ENCODE peak calls at places on chromosomes 7 and 10, in seven cellular contexts. B, M, R, Y, W, J and F are unnamed samples. For H3K4me1, the result is how much of the 10 kb centered on the place peaks cover.

GRCh38 chr7:96548664-96549063 is 161.0 kb downstream of the SEM1 start:
- DNase-seq in B (no peak), M (peak), R (no peak), Y (no peak), W (no peak), J (no peak), F (no peak)

GRCh38 chr10:73798927-73799563 is 12.4 kb downstream of the NDST2 start:
- DNase-seq in B (no peak), M (no peak), R (no peak), Y (no peak), W (no peak), J (no peak), F (peak)

GRCh38 chr7:142389544-142389943 is 131.7 kb upstream of the PRSS58 start:
- DNase-seq in B (no peak), M (no peak), R (no peak), Y (no peak), W (no peak), J (no peak), F (no peak)

GRCh38 chr10:33193057-33193866 is 141.2 kb downstream of the NRP1 start:
- DNase-seq in B (peak), M (peak), R (peak), Y (peak), W (peak), J (peak), F (peak)

GRCh38 chr10:49410365-49411074 is 14.6 kb upstream of the DRGX start:
- DNase-seq in B (peak), M (no peak), R (no peak), Y (no peak), W (no peak), J (no peak), F (no peak)

GRCh38 chr10:26437637-26438461 is at the start of gene APBB1IP:
- DNase-seq in B (peak), M (no peak), R (peak), Y (peak), W (peak), J (peak), F (peak)

GRCh38 chr10:65751218-65751617 is 1174.6 kb upstream of the LRRTM3 start:
- DNase-seq in B (no peak), M (no peak), R (no peak), Y (no peak), W (no peak), J (no peak), F (no peak)

GRCh38 chr10:110576220-110576619 is 8.7 kb downstream of the SMC3 start:
- DNase-seq in B (no peak), M (no peak), R (no peak), Y (no peak), W (no peak), J (no peak), F (no peak)

GRCh38 chr7:157851501-157852067 is 514.8 kb downstream of the DNAJB6 start:
- DNase-seq in B (peak), M (no peak), R (peak), Y (peak), W (no peak), J (no peak), F (peak)

GRCh38 chr7:75968012-75968411 is 26.4 kb downstream of the TMEM120A start:
- DNase-seq in B (no peak), M (no peak), R (no peak), Y (peak), W (peak), J (no peak), F (peak)

GRCh38 chr10:72095195-72095594 is 6.8 kb upstream of the SPOCK2 start:
- DNase-seq in B (no peak), M (no peak), R (no peak), Y (no peak), W (no peak), J (no peak), F (no peak)

GRCh38 chr10:58741673-58742072 is 229.0 kb downstream of the BICC1 start:
- DNase-seq in B (no peak), M (no peak), R (no peak), Y (no peak), W (no peak), J (no peak), F (no peak)

GRCh38 chr7:7773334-7774308 is 55.2 kb upstream of the RPA3 start:
- DNase-seq in B (no peak), M (no peak), R (no peak), Y (no peak), W (no peak), J (no peak), F (no peak)

GRCh38 chr7:131909151-131909768 is 352.8 kb upstream of the PODXL start:
- DNase-seq in B (no peak), M (no peak), R (no peak), Y (peak), W (no peak), J (no peak), F (no peak)

GRCh38 chr10:34716958-34717357 is 98.1 kb downstream of the PARD3 start:
- DNase-seq in B (no peak), M (no peak), R (no peak), Y (no peak), W (no peak), J (no peak), F (no peak)

GRCh38 chr10:30935078-30935477 is 96.6 kb downstream of the ZNF438 start:
- DNase-seq in B (no peak), M (no peak), R (no peak), Y (no peak), W (no peak), J (no peak), F (no peak)

GRCh38 chr10:102615361-102615760 is 28.9 kb upstream of the TRIM8 start:
- DNase-seq in B (no peak), M (peak), R (peak), Y (no peak), W (no peak), J (no peak), F (no peak)

GRCh38 chr7:149027560-149028345 is 552 bp downstream of the PDIA4 start:
- DNase-seq in B (no peak), M (no peak), R (no peak), Y (peak), W (peak), J (no peak), F (no peak)

GRCh38 chr7:117164578-117164977 is 158.3 kb downstream of the WNT2 start:
- DNase-seq in B (no peak), M (no peak), R (no peak), Y (no peak), W (no peak), J (no peak), F (no peak)

GRCh38 chr7:130063036-130063435 is 7.3 kb upstream of the KLHDC10 start:
- DNase-seq in B (peak), M (peak), R (peak), Y (peak), W (peak), J (no peak), F (peak)

GRCh38 chr7:46452781-46453180 is 531.7 kb upstream of the IGFBP3 start:
- DNase-seq in B (no peak), M (no peak), R (no peak), Y (no peak), W (no peak), J (no peak), F (no peak)

GRCh38 chr7:24319209-24319608 is 35.2 kb downstream of the NPY start:
- DNase-seq in B (no peak), M (no peak), R (no peak), Y (no peak), W (no peak), J (no peak), F (no peak)

GRCh38 chr7:36110584-36110983 is 42.5 kb upstream of the EEPD1 start:
- DNase-seq in B (no peak), M (no peak), R (no peak), Y (no peak), W (no peak), J (no peak), F (no peak)

GRCh38 chr10:131786756-131787605 is 113.8 kb upstream of the PPP2R2D start:
- DNase-seq in B (no peak), M (peak), R (no peak), Y (peak), W (no peak), J (no peak), F (no peak)

GRCh38 chr7:31875424-31875823 is 188.4 kb downstream of the PPP1R17 start:
- DNase-seq in B (no peak), M (peak), R (no peak), Y (peak), W (no peak), J (no peak), F (no peak)

GRCh38 chr7:26399309-26399610 is 107.6 kb downstream of the SNX10 start:
- DNase-seq in B (peak), M (peak), R (peak), Y (no peak), W (no peak), J (peak), F (peak)

GRCh38 chr10:98460837-98461499 is 14.2 kb upstream of the HPS1 start:
- DNase-seq in B (no peak), M (peak), R (no peak), Y (peak), W (peak), J (peak), F (no peak)

GRCh38 chr10:98367626-98368451 is 47.1 kb downstream of the PYROXD2 start:
- DNase-seq in B (no peak), M (no peak), R (no peak), Y (no peak), W (no peak), J (no peak), F (no peak)

GRCh38 chr7:1693419-1693990 is 23.4 kb downstream of the ELFN1 start:
- DNase-seq in B (no peak), M (no peak), R (peak), Y (no peak), W (peak), J (no peak), F (peak)

GRCh38 chr10:15472431-15473400 is 101.6 kb upstream of the FAM171A1 start:
- DNase-seq in B (no peak), M (no peak), R (no peak), Y (no peak), W (no peak), J (peak), F (no peak)
- H3K4me1 ChIP-seq in B (under half), M (under half), R (under half), Y (under half), W (under half), J (under half), F (under half)

DNA sequence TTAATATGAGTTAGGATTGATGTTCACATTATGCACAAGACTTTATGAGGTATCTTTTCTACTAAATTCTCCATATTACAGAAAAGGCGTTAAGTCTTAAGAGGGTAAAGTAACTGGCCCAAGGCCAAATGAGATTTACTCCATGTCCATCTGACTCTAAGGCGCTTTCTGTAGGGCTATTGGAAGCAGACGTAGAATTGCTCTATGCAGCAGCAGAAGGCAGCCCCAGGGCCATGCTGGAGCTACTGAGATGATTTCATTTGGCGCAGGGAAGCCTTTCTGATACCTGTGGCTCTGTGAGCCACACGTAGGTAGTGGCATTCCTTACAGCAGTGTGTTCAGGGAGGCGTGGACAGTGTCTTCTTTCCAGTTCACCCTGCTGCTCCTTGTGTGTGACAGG is 133.1 kb downstream of the SH2D4B start:
- DNase-seq in B (no peak), M (no peak), R (no peak), Y (no peak), W (no peak), J (no peak), F (no peak)
- TF ChIP-seq CTCF in B (no peak), M (no peak), R (no peak), Y (no peak), W (no peak), J (no peak), F (no peak)

GRCh38 chr7:51689547-51689946 is 372.9 kb upstream of the COBL start:
- DNase-seq in B (no peak), M (no peak), R (no peak), Y (no peak), W (no peak), J (no peak), F (no peak)
- H3K27ac ChIP-seq in B (no peak), M (no peak), R (no peak), Y (no peak), W (no peak), J (no peak), F (no peak)

DNA sequence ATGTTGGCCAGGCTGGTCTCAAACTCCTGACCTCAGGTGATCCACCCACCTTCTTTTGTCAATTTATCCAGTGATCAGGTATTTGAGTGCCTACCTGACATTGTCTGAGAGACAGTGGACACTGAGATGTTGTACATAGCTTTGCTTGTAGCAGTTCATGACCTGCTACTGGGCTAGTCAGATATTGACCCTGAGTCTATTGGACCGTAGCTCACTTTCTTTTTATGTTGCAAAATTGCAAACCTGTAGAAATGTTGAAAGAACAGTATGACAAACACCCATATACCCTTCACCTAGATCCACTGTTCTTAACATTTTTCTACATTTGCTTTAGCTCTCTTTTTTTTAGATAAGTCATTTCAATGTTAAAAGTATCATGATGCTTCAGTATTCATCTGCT is 410.4 kb upstream of the GALNT17 start:
- DNase-seq in B (no peak), M (no peak), R (no peak), Y (no peak), W (no peak), J (no peak), F (no peak)
- H3K4me1 ChIP-seq in B (under half), M (under half), R (under half), Y (under half), W (under half), J (under half), F (under half)

GRCh38 chr7:82235710-82236109 is 207.9 kb downstream of the CACNA2D1 start:
- DNase-seq in B (no peak), M (no peak), R (no peak), Y (no peak), W (no peak), J (no peak), F (no peak)

GRCh38 chr7:82230826-82231581 is 212.6 kb downstream of the CACNA2D1 start:
- DNase-seq in B (no peak), M (no peak), R (no peak), Y (no peak), W (no peak), J (no peak), F (no peak)

GRCh38 chr7:82229164-82229563 is 214.4 kb downstream of the CACNA2D1 start:
- DNase-seq in B (no peak), M (no peak), R (no peak), Y (no peak), W (no peak), J (no peak), F (no peak)

DNA sequence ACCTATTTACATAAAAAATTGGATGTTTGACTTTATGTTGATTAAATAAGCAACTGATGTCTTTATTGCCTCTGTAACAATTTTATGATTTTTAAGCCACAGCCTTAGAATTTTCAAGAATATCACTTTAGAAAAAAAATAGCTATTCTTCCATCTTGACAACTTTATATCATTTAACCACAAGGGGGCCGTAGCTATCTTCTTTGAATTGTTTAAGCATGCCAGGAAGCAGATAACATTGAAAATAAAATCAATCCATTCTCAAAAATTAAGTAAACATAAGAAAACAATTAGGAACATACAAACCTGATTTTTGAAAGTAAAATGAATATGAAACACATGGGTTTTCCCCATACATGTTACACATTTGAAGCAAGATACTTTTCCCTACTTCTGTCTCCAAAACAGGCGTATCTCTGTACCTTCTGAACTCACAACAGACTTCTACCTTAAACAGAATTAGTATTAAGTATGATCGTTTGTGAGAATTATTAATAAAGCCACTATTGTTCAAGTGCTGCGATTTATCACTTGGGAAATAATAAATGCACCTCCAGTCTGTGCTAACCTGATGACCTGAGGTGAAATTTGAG is 209.0 kb downstream of the CACNA2D1 start:
- DNase-seq in B (no peak), M (peak), R (no peak), Y (no peak), W (no peak), J (no peak), F (no peak)
- TF ChIP-seq CTCF in B (peak), M (peak), R (peak), Y (peak), W (peak), J (peak), F (no peak)